ENCODE peak calls at places on chromosomes 7 and 10, in ten cellular contexts. F is IMR-90, A is tibial nerve, Q is A549, V is NB4, D is sigmoid colon, O is adrenal gland, S is upper lobe of left lung, P is Peyer's patch, H is transverse colon. B is an unnamed sample.

GRCh38 chr10:35585903-35586535 is 19.1 kb upstream of the GJD4 start:
- DNase-seq in F (no peak), A (no peak), Q (no peak), V (no peak), D (no peak), O (no peak), S (no peak), P (no peak), H (no peak), B (peak)

GRCh38 chr10:101002456-101002855 is 2.8 kb downstream of the LZTS2 start:
- DNase-seq in F (no peak), A (no peak), Q (no peak), V (no peak), D (peak), O (no peak), S (no peak), P (no peak), H (no peak), B (no peak)

GRCh38 chr10:70907619-70908425 is 19.5 kb upstream of the PCBD1 start:
- DNase-seq in F (no peak), A (no peak), Q (no peak), V (no peak), D (peak), O (no peak), S (no peak), P (no peak), H (peak), B (no peak)

GRCh38 chr10:53598914-53599313 is 826.3 kb upstream of the MBL2 start:
- DNase-seq in F (no peak), A (no peak), Q (no peak), V (no peak), D (no peak), O (no peak), S (no peak), P (no peak), H (no peak), B (no peak)

GRCh38 chr10:126384269-126384873 is 3.9 kb downstream of the ADAM12 start:
- DNase-seq in F (peak), A (no peak), Q (peak), V (no peak), D (no peak), O (no peak), S (no peak), P (no peak), H (no peak), B (no peak)

GRCh38 chr10:106655606-106656005 is 508.9 kb downstream of the SORCS1 start:
- DNase-seq in F (no peak), A (no peak), Q (no peak), V (no peak), D (no peak), O (no peak), S (no peak), P (no peak), H (no peak), B (no peak)

GRCh38 chr10:12513775-12514663 is 164.7 kb downstream of the CAMK1D start:
- DNase-seq in F (peak), A (no peak), Q (no peak), V (no peak), D (no peak), O (no peak), S (no peak), P (no peak), H (no peak), B (no peak)

GRCh38 chr10:13792011-13792410 is 205.2 kb downstream of the PRPF18 start:
- DNase-seq in F (no peak), A (no peak), Q (no peak), V (no peak), D (no peak), O (peak), S (peak), P (no peak), H (peak), B (no peak)

GRCh38 chr7:139059905-139060304 is 24.1 kb upstream of the ZC3HAV1L start:
- DNase-seq in F (no peak), A (no peak), Q (no peak), V (no peak), D (no peak), O (no peak), S (no peak), P (no peak), H (no peak), B (no peak)

GRCh38 chr10:125629758-125630376 is 53.1 kb downstream of the TEX36 start:
- DNase-seq in F (peak), A (no peak), Q (peak), V (peak), D (no peak), O (no peak), S (no peak), P (no peak), H (no peak), B (no peak)

GRCh38 chr10:21972584-21972983 is 30.9 kb downstream of the DNAJC1 start:
- DNase-seq in F (no peak), A (no peak), Q (no peak), V (no peak), D (no peak), O (no peak), S (no peak), P (no peak), H (no peak), B (no peak)

GRCh38 chr10:48626986-48627731 is 22.3 kb upstream of the ARHGAP22 start:
- DNase-seq in F (no peak), A (no peak), Q (no peak), V (no peak), D (no peak), O (no peak), S (no peak), P (no peak), H (no peak), B (peak)

GRCh38 chr10:79983286-79983909 is 34.5 kb upstream of the SFTPD start:
- DNase-seq in F (no peak), A (no peak), Q (no peak), V (no peak), D (no peak), O (no peak), S (no peak), P (no peak), H (no peak), B (no peak)

GRCh38 chr7:52269669-52270068 is 765.8 kb upstream of the POM121L12 start:
- DNase-seq in F (no peak), A (no peak), Q (no peak), V (no peak), D (no peak), O (no peak), S (no peak), P (no peak), H (no peak), B (no peak)

GRCh38 chr10:27741173-27742091 is 4.2 kb downstream of the MKX start:
- DNase-seq in F (no peak), A (no peak), Q (no peak), V (no peak), D (peak), O (no peak), S (peak), P (no peak), H (peak), B (no peak)

GRCh38 chr10:45418417-45418858 is 44.4 kb downstream of the ALOX5 start:
- DNase-seq in F (no peak), A (no peak), Q (no peak), V (no peak), D (no peak), O (no peak), S (no peak), P (no peak), H (no peak), B (no peak)

GRCh38 chr10:1685671-1686450 is 51.5 kb downstream of the ADARB2 start:
- DNase-seq in F (no peak), A (no peak), Q (no peak), V (no peak), D (peak), O (no peak), S (no peak), P (no peak), H (no peak), B (peak)

GRCh38 chr7:36777062-36777461 is 52.8 kb upstream of the AOAH start:
- DNase-seq in F (no peak), A (no peak), Q (no peak), V (peak), D (no peak), O (no peak), S (peak), P (peak), H (peak), B (no peak)

GRCh38 chr7:33876600-33877274 is 28.6 kb upstream of the BMPER start:
- DNase-seq in F (no peak), A (no peak), Q (no peak), V (no peak), D (no peak), O (no peak), S (no peak), P (no peak), H (no peak), B (no peak)

GRCh38 chr7:155868955-155869783 is 56.9 kb upstream of the SHH start:
- DNase-seq in F (no peak), A (no peak), Q (no peak), V (no peak), D (peak), O (no peak), S (no peak), P (no peak), H (no peak), B (peak)

GRCh38 chr7:18354686-18355085 is 140.9 kb upstream of the HDAC9 start:
- DNase-seq in F (peak), A (no peak), Q (no peak), V (no peak), D (no peak), O (no peak), S (no peak), P (no peak), H (no peak), B (no peak)

GRCh38 chr10:126088144-126088543 is 191.8 kb downstream of the FANK1 start:
- DNase-seq in F (peak), A (no peak), Q (peak), V (no peak), D (no peak), O (no peak), S (no peak), P (no peak), H (no peak), B (no peak)

GRCh38 chr10:16509996-16510395 is 11.7 kb downstream of the C1QL3 start:
- DNase-seq in F (peak), A (no peak), Q (no peak), V (no peak), D (no peak), O (no peak), S (no peak), P (no peak), H (no peak), B (no peak)

GRCh38 chr7:2863461-2864066 is 19.5 kb upstream of the GNA12 start:
- DNase-seq in F (peak), A (peak), Q (peak), V (peak), D (peak), O (peak), S (peak), P (peak), H (peak), B (peak)
- TF ChIP-seq POLR2A in F (peak), A (peak), Q (no peak), V (peak), D (peak), O (peak), S (peak), P (peak), H (peak), B (no peak)

GRCh38 chr10:517872-518475 is 171.5 kb downstream of the DIP2C start:
- DNase-seq in F (no peak), A (no peak), Q (no peak), V (no peak), D (peak), O (peak), S (peak), P (no peak), H (no peak), B (no peak)
- TF ChIP-seq CTCF in F (no peak), A (no peak), Q (no peak), V (no peak), D (no peak), O (no peak), S (no peak), P (no peak), H (no peak), B (no peak)

DNA sequence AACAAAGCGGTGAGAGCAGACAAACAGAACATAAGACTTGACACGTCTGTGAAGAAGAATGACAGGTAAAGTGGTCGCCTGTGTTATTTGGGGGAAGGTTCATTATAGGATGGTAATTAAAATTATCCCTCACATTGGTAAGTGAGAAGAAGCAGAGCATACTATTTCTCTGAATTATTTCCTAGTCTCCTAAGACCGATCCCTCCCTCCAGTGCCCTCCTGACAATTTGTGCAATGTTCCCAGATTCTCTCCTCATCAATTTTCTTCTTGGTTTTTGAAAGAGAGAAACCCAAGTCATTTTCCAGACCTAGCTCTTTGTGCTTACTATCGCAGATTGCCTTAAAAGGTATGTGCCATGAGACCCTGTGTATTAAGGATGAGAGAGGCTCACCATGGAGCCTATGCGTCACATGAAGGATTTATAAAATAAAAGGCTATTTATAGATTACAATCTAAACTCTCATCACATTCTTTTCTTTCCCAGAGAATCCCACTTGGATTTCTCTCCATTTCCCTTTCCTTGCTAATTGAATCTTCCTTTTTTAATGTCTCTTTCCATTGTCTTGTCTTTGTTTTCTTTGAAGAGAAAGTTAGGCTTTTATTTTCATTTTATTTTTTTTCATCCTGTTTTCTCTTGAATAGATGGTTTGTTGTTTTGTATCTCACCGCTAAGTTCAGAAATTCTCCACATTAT is 112.0 kb downstream of the PPP1R3A start:
- DNase-seq in F (peak), A (no peak), Q (no peak), V (no peak), D (no peak), O (no peak), S (no peak), P (no peak), H (no peak), B (no peak)
- TF ChIP-seq POLR2A in F (no peak), A (no peak), Q (no peak), V (no peak), D (no peak), O (no peak), S (no peak), P (no peak), H (no peak), B (no peak)

GRCh38 chr7:159141660-159142059 is 3.0 kb downstream of the VIPR2 start:
- DNase-seq in F (no peak), A (no peak), Q (no peak), V (no peak), D (no peak), O (no peak), S (no peak), P (no peak), H (no peak), B (peak)
- TF ChIP-seq CTCF in F (no peak), A (no peak), Q (no peak), V (no peak), D (no peak), O (no peak), S (no peak), P (no peak), H (no peak), B (no peak)

GRCh38 chr10:131998845-131999681 is 17.3 kb upstream of the BNIP3 start:
- DNase-seq in F (no peak), A (no peak), Q (no peak), V (no peak), D (peak), O (no peak), S (no peak), P (no peak), H (no peak), B (peak)

GRCh38 chr10:131994435-131994834 is 12.7 kb upstream of the BNIP3 start:
- DNase-seq in F (no peak), A (no peak), Q (no peak), V (no peak), D (peak), O (no peak), S (no peak), P (no peak), H (no peak), B (no peak)

GRCh38 chr10:131998050-131998844 is 16.5 kb upstream of the BNIP3 start:
- DNase-seq in F (no peak), A (no peak), Q (no peak), V (no peak), D (peak), O (no peak), S (no peak), P (no peak), H (no peak), B (no peak)

GRCh38 chr10:131996508-131997365 is 15.0 kb upstream of the BNIP3 start:
- DNase-seq in F (no peak), A (no peak), Q (no peak), V (no peak), D (peak), O (no peak), S (peak), P (no peak), H (no peak), B (no peak)

GRCh38 chr10:131997366-131998049 is 15.8 kb upstream of the BNIP3 start:
- DNase-seq in F (peak), A (peak), Q (peak), V (no peak), D (peak), O (peak), S (peak), P (no peak), H (peak), B (peak)
- TF ChIP-seq POLR2A in F (no peak), A (peak), Q (no peak), V (no peak), D (no peak), O (peak), S (no peak), P (no peak), H (no peak), B (no peak)

DNA sequence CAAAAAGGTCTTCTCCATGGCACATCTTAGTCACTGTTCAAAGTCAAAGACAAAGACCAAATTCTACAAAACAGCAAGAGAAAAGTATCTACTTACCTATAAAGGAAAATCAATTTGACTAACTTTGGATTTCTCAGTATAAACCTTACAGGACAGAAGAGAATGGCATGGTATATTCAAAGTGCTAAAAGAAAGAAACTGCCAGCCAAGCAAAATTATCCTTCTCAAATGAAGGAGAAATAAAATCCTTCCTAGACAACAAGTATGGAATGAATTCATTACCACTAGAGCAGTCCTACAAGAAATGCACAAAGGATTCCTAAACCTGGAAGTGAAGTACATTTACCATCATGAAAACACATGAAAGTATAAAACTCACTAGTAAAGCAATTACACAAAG is 235.5 kb downstream of the STK31 start:
- DNase-seq in F (no peak), A (no peak), Q (no peak), V (no peak), D (no peak), O (no peak), S (no peak), P (no peak), H (no peak), B (no peak)
- TF ChIP-seq CTCF in F (no peak), A (no peak), Q (no peak), V (no peak), D (no peak), O (no peak), S (no peak), P (no peak), H (no peak), B (no peak)